ENCODE peak calls at places on chromosome 13, in nine cellular contexts. One of them, this sample, is unnamed.

GRCh38 chr13:70034280-70034679 is 73.3 kb upstream of the ATXN8OS start:
- DNase-seq in mammary epithelial cell: no peak
- DNase-seq in tibial nerve: no peak
- DNase-seq in colonic mucosa: no peak
- DNase-seq in spleen: no peak
- DNase-seq in astrocyte of the cerebellum: no peak
- DNase-seq in breast epithelium: no peak
- DNase-seq in psoas muscle: no peak
- DNase-seq in brain microvascular endothelial cell: no peak
- DNase-seq in this sample: no peak

GRCh38 chr13:28338202-28338601 is 156.7 kb downstream of the FLT1 start:
- DNase-seq in mammary epithelial cell: no peak
- DNase-seq in tibial nerve: no peak
- DNase-seq in colonic mucosa: no peak
- DNase-seq in spleen: no peak
- DNase-seq in astrocyte of the cerebellum: peak
- DNase-seq in breast epithelium: no peak
- DNase-seq in psoas muscle: no peak
- DNase-seq in brain microvascular endothelial cell: no peak
- DNase-seq in this sample: no peak

GRCh38 chr13:27112006-27112405 is 59.6 kb downstream of the USP12 start:
- DNase-seq in mammary epithelial cell: no peak
- DNase-seq in tibial nerve: no peak
- DNase-seq in colonic mucosa: no peak
- DNase-seq in spleen: no peak
- DNase-seq in astrocyte of the cerebellum: no peak
- DNase-seq in breast epithelium: no peak
- DNase-seq in psoas muscle: no peak
- DNase-seq in brain microvascular endothelial cell: no peak
- DNase-seq in this sample: no peak

GRCh38 chr13:55219538-55219937 is 1921.2 kb upstream of the PRR20A start:
- DNase-seq in mammary epithelial cell: no peak
- DNase-seq in tibial nerve: no peak
- DNase-seq in colonic mucosa: no peak
- DNase-seq in spleen: no peak
- DNase-seq in astrocyte of the cerebellum: no peak
- DNase-seq in breast epithelium: no peak
- DNase-seq in psoas muscle: no peak
- DNase-seq in brain microvascular endothelial cell: no peak
- DNase-seq in this sample: no peak

GRCh38 chr13:111636804-111637203 is 316.4 kb downstream of the TEX29 start:
- DNase-seq in mammary epithelial cell: no peak
- DNase-seq in tibial nerve: no peak
- DNase-seq in colonic mucosa: no peak
- DNase-seq in spleen: no peak
- DNase-seq in astrocyte of the cerebellum: no peak
- DNase-seq in breast epithelium: no peak
- DNase-seq in psoas muscle: no peak
- DNase-seq in brain microvascular endothelial cell: no peak
- DNase-seq in this sample: no peak

GRCh38 chr13:25046985-25047660 is 48.8 kb upstream of the PABPC3 start:
- DNase-seq in mammary epithelial cell: peak
- DNase-seq in tibial nerve: no peak
- DNase-seq in colonic mucosa: no peak
- DNase-seq in spleen: peak
- DNase-seq in astrocyte of the cerebellum: no peak
- DNase-seq in breast epithelium: no peak
- DNase-seq in psoas muscle: no peak
- DNase-seq in brain microvascular endothelial cell: peak
- DNase-seq in this sample: no peak

GRCh38 chr13:25943666-25944065 is 108.2 kb downstream of the SHISA2 start:
- DNase-seq in mammary epithelial cell: no peak
- DNase-seq in tibial nerve: no peak
- DNase-seq in colonic mucosa: no peak
- DNase-seq in spleen: no peak
- DNase-seq in astrocyte of the cerebellum: no peak
- DNase-seq in breast epithelium: no peak
- DNase-seq in psoas muscle: no peak
- DNase-seq in brain microvascular endothelial cell: no peak
- DNase-seq in this sample: no peak

GRCh38 chr13:26656919-26657318 is 99.4 kb downstream of the WASF3 start:
- DNase-seq in mammary epithelial cell: peak
- DNase-seq in tibial nerve: no peak
- DNase-seq in colonic mucosa: no peak
- DNase-seq in spleen: no peak
- DNase-seq in astrocyte of the cerebellum: no peak
- DNase-seq in breast epithelium: no peak
- DNase-seq in psoas muscle: no peak
- DNase-seq in brain microvascular endothelial cell: peak
- DNase-seq in this sample: no peak

GRCh38 chr13:32305646-32306045 is 9.5 kb downstream of the ZAR1L start:
- DNase-seq in mammary epithelial cell: no peak
- DNase-seq in tibial nerve: no peak
- DNase-seq in colonic mucosa: no peak
- DNase-seq in spleen: no peak
- DNase-seq in astrocyte of the cerebellum: no peak
- DNase-seq in breast epithelium: no peak
- DNase-seq in psoas muscle: no peak
- DNase-seq in brain microvascular endothelial cell: no peak
- DNase-seq in this sample: no peak

GRCh38 chr13:32314271-32314967 is 744 bp downstream of the ZAR1L start:
- DNase-seq in mammary epithelial cell: no peak
- DNase-seq in tibial nerve: peak
- DNase-seq in colonic mucosa: peak
- DNase-seq in spleen: peak
- DNase-seq in astrocyte of the cerebellum: no peak
- DNase-seq in breast epithelium: no peak
- DNase-seq in psoas muscle: peak
- DNase-seq in brain microvascular endothelial cell: no peak
- DNase-seq in this sample: no peak

GRCh38 chr13:32311188-32311897 is 3.8 kb downstream of the ZAR1L start:
- DNase-seq in mammary epithelial cell: no peak
- DNase-seq in tibial nerve: no peak
- DNase-seq in colonic mucosa: no peak
- DNase-seq in spleen: peak
- DNase-seq in astrocyte of the cerebellum: no peak
- DNase-seq in breast epithelium: no peak
- DNase-seq in psoas muscle: peak
- DNase-seq in brain microvascular endothelial cell: no peak
- DNase-seq in this sample: no peak

GRCh38 chr13:32309312-32309711 is 5.9 kb downstream of the ZAR1L start:
- DNase-seq in mammary epithelial cell: no peak
- DNase-seq in tibial nerve: no peak
- DNase-seq in colonic mucosa: no peak
- DNase-seq in spleen: no peak
- DNase-seq in astrocyte of the cerebellum: no peak
- DNase-seq in breast epithelium: no peak
- DNase-seq in psoas muscle: no peak
- DNase-seq in brain microvascular endothelial cell: no peak
- DNase-seq in this sample: no peak

GRCh38 chr13:32309812-32310706 is 5.1 kb downstream of the ZAR1L start:
- DNase-seq in mammary epithelial cell: peak
- DNase-seq in tibial nerve: no peak
- DNase-seq in colonic mucosa: peak
- DNase-seq in spleen: no peak
- DNase-seq in astrocyte of the cerebellum: peak
- DNase-seq in breast epithelium: no peak
- DNase-seq in psoas muscle: no peak
- DNase-seq in brain microvascular endothelial cell: peak
- DNase-seq in this sample: no peak
- H3K4me3 ChIP-seq in mammary epithelial cell: no peak
- H3K4me3 ChIP-seq in tibial nerve: peak
- H3K4me3 ChIP-seq in colonic mucosa: no peak
- H3K4me3 ChIP-seq in spleen: peak
- H3K4me3 ChIP-seq in astrocyte of the cerebellum: no peak
- H3K4me3 ChIP-seq in breast epithelium: peak
- H3K4me3 ChIP-seq in psoas muscle: peak
- H3K4me3 ChIP-seq in brain microvascular endothelial cell: no peak
- H3K4me3 ChIP-seq in this sample: no peak

GRCh38 chr13:109770436-109770835 is 15.9 kb downstream of the IRS2 start:
- DNase-seq in mammary epithelial cell: no peak
- DNase-seq in tibial nerve: no peak
- DNase-seq in colonic mucosa: no peak
- DNase-seq in spleen: no peak
- DNase-seq in astrocyte of the cerebellum: no peak
- DNase-seq in breast epithelium: no peak
- DNase-seq in psoas muscle: no peak
- DNase-seq in brain microvascular endothelial cell: no peak
- DNase-seq in this sample: no peak

GRCh38 chr13:109773786-109774185 is 12.6 kb downstream of the IRS2 start:
- DNase-seq in mammary epithelial cell: no peak
- DNase-seq in tibial nerve: no peak
- DNase-seq in colonic mucosa: no peak
- DNase-seq in spleen: no peak
- DNase-seq in astrocyte of the cerebellum: no peak
- DNase-seq in breast epithelium: no peak
- DNase-seq in psoas muscle: no peak
- DNase-seq in brain microvascular endothelial cell: no peak
- DNase-seq in this sample: no peak

GRCh38 chr13:109773276-109773675 is 13.1 kb downstream of the IRS2 start:
- DNase-seq in mammary epithelial cell: peak
- DNase-seq in tibial nerve: no peak
- DNase-seq in colonic mucosa: no peak
- DNase-seq in spleen: no peak
- DNase-seq in astrocyte of the cerebellum: no peak
- DNase-seq in breast epithelium: no peak
- DNase-seq in psoas muscle: no peak
- DNase-seq in brain microvascular endothelial cell: no peak
- DNase-seq in this sample: no peak

GRCh38 chr13:109769921-109770320 is 16.5 kb downstream of the IRS2 start:
- DNase-seq in mammary epithelial cell: no peak
- DNase-seq in tibial nerve: no peak
- DNase-seq in colonic mucosa: no peak
- DNase-seq in spleen: peak
- DNase-seq in astrocyte of the cerebellum: no peak
- DNase-seq in breast epithelium: no peak
- DNase-seq in psoas muscle: no peak
- DNase-seq in brain microvascular endothelial cell: no peak
- DNase-seq in this sample: no peak

GRCh38 chr13:109771926-109772325 is 14.5 kb downstream of the IRS2 start:
- DNase-seq in mammary epithelial cell: no peak
- DNase-seq in tibial nerve: no peak
- DNase-seq in colonic mucosa: no peak
- DNase-seq in spleen: no peak
- DNase-seq in astrocyte of the cerebellum: no peak
- DNase-seq in breast epithelium: no peak
- DNase-seq in psoas muscle: no peak
- DNase-seq in brain microvascular endothelial cell: no peak
- DNase-seq in this sample: no peak
- H3K4me3 ChIP-seq in mammary epithelial cell: no peak
- H3K4me3 ChIP-seq in tibial nerve: no peak
- H3K4me3 ChIP-seq in colonic mucosa: no peak
- H3K4me3 ChIP-seq in spleen: no peak
- H3K4me3 ChIP-seq in astrocyte of the cerebellum: no peak
- H3K4me3 ChIP-seq in breast epithelium: no peak
- H3K4me3 ChIP-seq in psoas muscle: no peak
- H3K4me3 ChIP-seq in brain microvascular endothelial cell: no peak
- H3K4me3 ChIP-seq in this sample: no peak

DNA sequence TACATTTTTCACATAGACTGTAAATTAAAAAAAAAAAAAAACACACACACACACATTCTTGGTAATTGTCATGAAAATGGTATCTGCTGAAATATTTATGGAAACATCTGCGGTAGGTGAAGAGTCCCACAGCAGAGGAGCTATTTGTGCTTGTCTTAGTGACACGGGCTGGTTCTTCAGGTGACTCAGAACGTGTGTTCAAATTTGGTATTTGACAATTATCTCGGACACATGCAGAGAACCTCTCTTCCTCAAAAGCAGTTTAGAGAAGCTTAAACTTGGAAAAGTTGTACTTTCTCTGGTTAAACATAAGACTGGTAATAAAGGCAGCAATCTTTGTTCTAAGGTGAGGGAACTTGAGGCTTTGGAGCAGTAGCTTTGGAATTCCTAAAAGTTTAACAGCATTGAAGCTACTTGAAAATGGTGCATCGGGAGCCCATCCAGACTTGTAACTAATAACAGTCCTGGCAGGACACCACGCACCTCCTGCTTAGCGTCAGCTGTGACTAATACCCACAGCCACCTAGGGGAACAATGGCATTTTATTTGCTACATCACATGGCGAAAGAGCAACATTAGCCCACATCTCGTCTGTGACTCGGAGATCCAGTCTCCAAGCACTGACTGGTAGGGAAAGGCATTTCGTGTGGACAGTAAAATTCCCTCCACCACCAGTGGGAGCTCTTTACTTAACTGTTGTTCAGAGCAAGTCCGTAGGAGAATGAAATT is 1505.1 kb upstream of the SLC10A2 start:
- DNase-seq in mammary epithelial cell: peak
- DNase-seq in tibial nerve: peak
- DNase-seq in colonic mucosa: peak
- DNase-seq in spleen: peak
- DNase-seq in astrocyte of the cerebellum: peak
- DNase-seq in breast epithelium: no peak
- DNase-seq in psoas muscle: peak
- DNase-seq in brain microvascular endothelial cell: peak
- DNase-seq in this sample: peak
- H3K4me3 ChIP-seq in mammary epithelial cell: no peak
- H3K4me3 ChIP-seq in tibial nerve: no peak
- H3K4me3 ChIP-seq in colonic mucosa: no peak
- H3K4me3 ChIP-seq in spleen: no peak
- H3K4me3 ChIP-seq in astrocyte of the cerebellum: peak
- H3K4me3 ChIP-seq in breast epithelium: peak
- H3K4me3 ChIP-seq in psoas muscle: no peak
- H3K4me3 ChIP-seq in brain microvascular endothelial cell: peak
- H3K4me3 ChIP-seq in this sample: no peak

GRCh38 chr13:110408286-110408685 is 101.2 kb downstream of the COL4A2 start:
- DNase-seq in mammary epithelial cell: no peak
- DNase-seq in tibial nerve: no peak
- DNase-seq in colonic mucosa: no peak
- DNase-seq in spleen: no peak
- DNase-seq in astrocyte of the cerebellum: no peak
- DNase-seq in breast epithelium: no peak
- DNase-seq in psoas muscle: no peak
- DNase-seq in brain microvascular endothelial cell: no peak
- DNase-seq in this sample: no peak

GRCh38 chr13:110409581-110409992 is 102.5 kb downstream of the COL4A2 start:
- DNase-seq in mammary epithelial cell: peak
- DNase-seq in tibial nerve: no peak
- DNase-seq in colonic mucosa: peak
- DNase-seq in spleen: no peak
- DNase-seq in astrocyte of the cerebellum: peak
- DNase-seq in breast epithelium: no peak
- DNase-seq in psoas muscle: no peak
- DNase-seq in brain microvascular endothelial cell: peak
- DNase-seq in this sample: no peak

GRCh38 chr13:110405597-110406450 is 98.7 kb downstream of the COL4A2 start:
- DNase-seq in mammary epithelial cell: peak
- DNase-seq in tibial nerve: no peak
- DNase-seq in colonic mucosa: no peak
- DNase-seq in spleen: no peak
- DNase-seq in astrocyte of the cerebellum: peak
- DNase-seq in breast epithelium: no peak
- DNase-seq in psoas muscle: no peak
- DNase-seq in brain microvascular endothelial cell: no peak
- DNase-seq in this sample: no peak

GRCh38 chr13:110407021-110407420 is 99.9 kb downstream of the COL4A2 start:
- DNase-seq in mammary epithelial cell: no peak
- DNase-seq in tibial nerve: no peak
- DNase-seq in colonic mucosa: no peak
- DNase-seq in spleen: no peak
- DNase-seq in astrocyte of the cerebellum: no peak
- DNase-seq in breast epithelium: no peak
- DNase-seq in psoas muscle: no peak
- DNase-seq in brain microvascular endothelial cell: no peak
- DNase-seq in this sample: no peak

GRCh38 chr13:110407531-110407930 is 100.4 kb downstream of the COL4A2 start:
- DNase-seq in mammary epithelial cell: no peak
- DNase-seq in tibial nerve: no peak
- DNase-seq in colonic mucosa: peak
- DNase-seq in spleen: no peak
- DNase-seq in astrocyte of the cerebellum: no peak
- DNase-seq in breast epithelium: no peak
- DNase-seq in psoas muscle: no peak
- DNase-seq in brain microvascular endothelial cell: no peak
- DNase-seq in this sample: no peak
- H3K4me3 ChIP-seq in mammary epithelial cell: no peak
- H3K4me3 ChIP-seq in tibial nerve: no peak
- H3K4me3 ChIP-seq in colonic mucosa: no peak
- H3K4me3 ChIP-seq in spleen: no peak
- H3K4me3 ChIP-seq in astrocyte of the cerebellum: no peak
- H3K4me3 ChIP-seq in breast epithelium: no peak
- H3K4me3 ChIP-seq in psoas muscle: no peak
- H3K4me3 ChIP-seq in brain microvascular endothelial cell: no peak
- H3K4me3 ChIP-seq in this sample: no peak